ENCODE peak calls at places on chromosomes 3 and 15, in four cellular contexts. I is AG04449, O is ovary, V is cardiac muscle cell. F is an unnamed sample.

GRCh38 chr15:38490231-38490630 is 36.3 kb downstream of the FAM98B start:
- DNase-seq in I (peak; percentile 80), O (no peak), V (no peak), F (no peak)

GRCh38 chr3:11956781-11957180 is 47.4 kb upstream of the SYN2 start:
- DNase-seq in I (no peak), O (no peak), V (no peak), F (no peak)

GRCh38 chr3:82839871-82840270 is 1078.4 kb upstream of the GBE1 start:
- DNase-seq in I (no peak), O (no peak), V (no peak), F (no peak)

GRCh38 chr3:118080886-118081285 is 953.8 kb downstream of the IGSF11 start:
- DNase-seq in I (no peak), O (no peak), V (no peak), F (no peak)

GRCh38 chr3:195260286-195260905 is 10.6 kb downstream of the XXYLT1 start:
- DNase-seq in I (no peak), O (no peak), V (peak; percentile 25), F (no peak)

GRCh38 chr3:86771741-86772512 is 219.0 kb downstream of the VGLL3 start:
- DNase-seq in I (no peak), O (no peak), V (no peak), F (no peak)

GRCh38 chr3:159244927-159245326 is 443.1 kb downstream of the MFSD1 start:
- DNase-seq in I (no peak), O (no peak), V (no peak), F (no peak)

GRCh38 chr3:58683001-58683845 is 16.6 kb upstream of the FAM3D start:
- DNase-seq in I (no peak), O (no peak), V (no peak), F (peak; percentile 19)

GRCh38 chr3:46997453-46998091 is 18.1 kb downstream of the NBEAL2 start:
- DNase-seq in I (no peak), O (no peak), V (no peak), F (no peak)

GRCh38 chr3:188316021-188316722 is 162.2 kb downstream of the LPP start:
- DNase-seq in I (no peak), O (no peak), V (no peak), F (no peak)

GRCh38 chr15:91948001-91948608 is 94.6 kb downstream of the SLCO3A1 start:
- DNase-seq in I (no peak), O (no peak), V (peak; percentile 37), F (no peak)

GRCh38 chr15:31399544-31400171 is 73.0 kb downstream of the KLF13 start:
- DNase-seq in I (no peak), O (no peak), V (no peak), F (no peak)

GRCh38 chr15:64895285-64896065 is 16.2 kb upstream of the ANKDD1A start:
- DNase-seq in I (no peak), O (no peak), V (no peak), F (no peak)

GRCh38 chr15:89125038-89125826 is 37.0 kb downstream of the ABHD2 start:
- DNase-seq in I (no peak), O (no peak), V (no peak), F (no peak)

GRCh38 chr15:101481381-101481705 is 8.2 kb downstream of the PCSK6 start:
- DNase-seq in I (no peak), O (no peak), V (no peak), F (no peak)

GRCh38 chr15:89226359-89227221 is 5.2 kb upstream of the RLBP1 start:
- DNase-seq in I (no peak), O (no peak), V (no peak), F (no peak)

GRCh38 chr3:156536524-156537316 is 18.2 kb downstream of the SSR3 start:
- DNase-seq in I (no peak), O (no peak), V (no peak), F (no peak)

GRCh38 chr15:63856711-63857458 is 23.1 kb upstream of the HERC1 start:
- DNase-seq in I (no peak), O (no peak), V (no peak), F (peak; percentile 53)

GRCh38 chr15:72516734-72517133 is 42.6 kb downstream of the ARIH1 start:
- DNase-seq in I (no peak), O (no peak), V (no peak), F (no peak)

GRCh38 chr15:59885832-59886231 is 118.3 kb upstream of the FOXB1 start:
- DNase-seq in I (no peak), O (no peak), V (peak; percentile 18), F (peak; percentile 7)

GRCh38 chr3:12179441-12179840 is 20.7 kb upstream of the TIMP4 start:
- DNase-seq in I (no peak), O (no peak), V (no peak), F (no peak)

GRCh38 chr15:65902373-65902772 is 33.1 kb downstream of the RAB11A start:
- DNase-seq in I (no peak), O (no peak), V (no peak), F (no peak)

DNA sequence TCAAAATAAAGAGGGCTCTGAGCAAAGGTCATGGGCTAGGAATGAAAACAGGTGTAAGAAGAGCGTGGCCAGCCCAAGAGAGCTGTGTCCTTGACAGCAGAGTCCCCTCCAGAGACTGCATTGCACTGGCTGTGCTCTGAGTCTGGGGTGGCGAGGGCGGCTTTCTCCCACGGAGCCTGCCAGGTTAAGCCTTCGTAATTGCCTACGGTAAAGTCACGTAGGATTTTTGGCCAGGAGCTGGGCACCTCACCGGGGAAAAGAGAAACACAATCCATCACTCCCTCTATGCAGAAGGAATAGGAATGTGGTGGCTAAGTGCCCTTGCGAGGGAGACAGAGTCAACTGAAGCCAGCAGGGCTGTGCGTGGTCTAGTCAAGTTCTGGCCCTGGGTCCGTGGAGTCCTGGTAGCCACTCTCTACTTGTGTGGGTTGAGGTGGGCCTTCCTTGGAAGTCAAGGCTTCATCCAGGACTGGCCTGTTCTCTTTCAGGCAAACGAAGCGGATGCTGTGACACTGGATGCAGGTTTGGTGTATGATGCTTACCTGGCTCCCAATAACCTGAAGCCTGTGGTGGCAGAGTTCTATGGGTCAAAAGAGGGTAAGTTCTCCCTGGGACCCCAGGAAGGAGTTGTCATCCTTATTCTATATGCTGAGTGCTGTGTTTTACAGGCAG is 7.0 kb downstream of the TF start:
- DNase-seq in I (no peak), O (no peak), V (no peak), F (no peak)
- TF ChIP-seq CTCF in I (no peak), O (no peak), V (no peak), F (no peak)

DNA sequence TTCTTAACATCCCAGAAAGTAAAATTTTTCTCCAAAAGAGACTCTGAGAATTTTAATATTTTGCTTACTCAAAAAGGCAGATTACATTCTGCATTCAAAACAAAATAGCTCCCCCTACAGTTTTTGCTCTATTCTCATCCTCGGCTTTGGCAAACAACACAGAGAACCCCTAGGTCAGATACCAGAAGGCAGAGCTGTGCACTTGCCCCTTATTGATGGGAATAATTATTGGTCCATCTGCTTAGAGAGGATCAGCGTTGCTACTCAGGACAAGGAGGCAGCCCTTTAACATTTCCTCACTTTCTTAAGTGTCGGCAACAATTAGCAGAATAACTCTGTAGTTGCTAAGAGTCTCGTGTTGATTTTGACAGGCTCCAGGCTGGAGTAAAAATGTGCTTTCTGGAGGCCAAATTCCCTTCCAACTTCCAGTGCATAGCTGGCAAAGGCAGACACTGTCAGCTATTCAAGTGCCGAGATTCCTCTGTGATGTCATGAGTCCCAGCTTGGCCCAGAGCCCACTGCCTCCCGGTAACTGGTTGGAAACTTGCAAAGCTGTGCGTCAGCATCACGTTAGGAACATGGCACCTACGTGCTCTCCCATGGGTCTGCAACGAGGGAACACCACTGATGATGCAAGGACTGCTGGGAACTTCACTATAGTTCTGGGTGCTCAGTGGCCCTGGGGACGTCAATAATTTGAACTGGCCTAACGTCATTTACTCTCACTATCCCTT is 482.7 kb upstream of the ADAMTS9 start:
- DNase-seq in I (no peak), O (peak; percentile 74), V (peak; percentile 69), F (no peak)
- TF ChIP-seq CTCF in I (no peak), O (no peak), V (peak; percentile 58), F (peak; percentile 51)

GRCh38 chr15:58606577-58607080 is 142.9 kb downstream of the ADAM10 start:
- DNase-seq in I (no peak), O (no peak), V (no peak), F (no peak)

GRCh38 chr15:58608711-58609110 is 140.8 kb downstream of the ADAM10 start:
- DNase-seq in I (no peak), O (no peak), V (no peak), F (no peak)

GRCh38 chr15:58616171-58616570 is 133.3 kb downstream of the ADAM10 start:
- DNase-seq in I (no peak), O (no peak), V (no peak), F (no peak)

GRCh38 chr15:58608129-58608590 is 141.3 kb downstream of the ADAM10 start:
- DNase-seq in I (peak; percentile 55), O (no peak), V (no peak), F (no peak)

GRCh38 chr15:58611731-58612676 is 137.5 kb downstream of the ADAM10 start:
- DNase-seq in I (no peak), O (no peak), V (no peak), F (no peak)
- TF ChIP-seq CTCF in I (no peak), O (no peak), V (no peak), F (no peak)

GRCh38 chr3:89043406-89043947 is 63.9 kb upstream of the EPHA3 start:
- DNase-seq in I (no peak), O (no peak), V (no peak), F (no peak)

GRCh38 chr3:89046661-89047060 is 60.8 kb upstream of the EPHA3 start:
- DNase-seq in I (no peak), O (no peak), V (no peak), F (no peak)

DNA sequence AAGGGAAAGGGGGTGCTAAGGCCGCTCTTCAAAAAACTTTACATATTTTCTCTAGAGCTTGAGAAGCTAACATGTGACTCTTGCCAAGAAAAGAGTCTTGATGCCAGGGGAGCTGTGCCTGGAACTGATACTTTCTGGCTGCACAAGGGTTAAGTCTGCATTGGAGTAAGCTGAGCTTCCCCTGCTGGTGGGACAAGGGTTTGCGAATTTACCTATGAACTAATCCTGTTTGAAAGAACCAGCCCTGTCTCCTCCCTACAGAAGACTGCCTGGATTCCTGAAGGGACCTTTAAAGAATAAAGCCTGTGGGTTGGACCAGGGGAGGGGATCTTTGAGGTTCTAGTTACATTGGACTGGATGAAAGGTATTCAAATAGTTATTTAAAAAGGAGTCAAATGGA is 58.3 kb upstream of the EPHA3 start:
- DNase-seq in I (no peak), O (no peak), V (peak; percentile 7), F (no peak)
- TF ChIP-seq CTCF in I (peak; percentile 40), O (no peak), V (peak; percentile 23), F (peak; percentile 29)